ENCODE peak calls at places on chromosome X, in four cellular contexts. One of them, this sample, is unnamed.

GRCh38 chrX:31333181-31333831 is 261.5 kb upstream of the FTHL17 start:
- DNase-seq in pancreas: no peak
- DNase-seq in tibial nerve: no peak
- DNase-seq in iPS DF 6.9: no peak
- DNase-seq in this sample: no peak

GRCh38 chrX:63784346-63784901 is 590 bp downstream of the ARHGEF9 start:
- DNase-seq in pancreas: no peak
- DNase-seq in tibial nerve: no peak
- DNase-seq in iPS DF 6.9: no peak
- DNase-seq in this sample: no peak

GRCh38 chrX:112473654-112474053 is 206.1 kb downstream of the LHFPL1 start:
- DNase-seq in pancreas: no peak
- DNase-seq in tibial nerve: no peak
- DNase-seq in iPS DF 6.9: peak
- DNase-seq in this sample: no peak

GRCh38 chrX:48835524-48836329 is at the start of gene PCSK1N:
- DNase-seq in pancreas: peak
- DNase-seq in tibial nerve: no peak
- DNase-seq in iPS DF 6.9: no peak
- DNase-seq in this sample: no peak

GRCh38 chrX:153775631-153776595 is 4.9 kb upstream of the SRPK3 start:
- DNase-seq in pancreas: no peak
- DNase-seq in tibial nerve: no peak
- DNase-seq in iPS DF 6.9: no peak
- DNase-seq in this sample: peak

GRCh38 chrX:123487226-123487625 is 245.6 kb downstream of the THOC2 start:
- DNase-seq in pancreas: no peak
- DNase-seq in tibial nerve: no peak
- DNase-seq in iPS DF 6.9: no peak
- DNase-seq in this sample: no peak

GRCh38 chrX:151753313-151754041 is 18.9 kb downstream of the CNGA2 start:
- DNase-seq in pancreas: peak
- DNase-seq in tibial nerve: peak
- DNase-seq in iPS DF 6.9: no peak
- DNase-seq in this sample: peak

GRCh38 chrX:115437841-115438240 is 123.1 kb upstream of the PLS3 start:
- DNase-seq in pancreas: no peak
- DNase-seq in tibial nerve: no peak
- DNase-seq in iPS DF 6.9: no peak
- DNase-seq in this sample: no peak

GRCh38 chrX:20284992-20285391 is 18.3 kb upstream of the RPS6KA3 start:
- DNase-seq in pancreas: no peak
- DNase-seq in tibial nerve: no peak
- DNase-seq in iPS DF 6.9: no peak
- DNase-seq in this sample: no peak

GRCh38 chrX:76555816-76556215 is 128.3 kb downstream of the MAGEE1 start:
- DNase-seq in pancreas: no peak
- DNase-seq in tibial nerve: no peak
- DNase-seq in iPS DF 6.9: peak
- DNase-seq in this sample: no peak

GRCh38 chrX:29862126-29862664 is 353.2 kb upstream of the MAGEB2 start:
- DNase-seq in pancreas: no peak
- DNase-seq in tibial nerve: no peak
- DNase-seq in iPS DF 6.9: no peak
- DNase-seq in this sample: no peak

GRCh38 chrX:17597836-17598434 is 139.4 kb upstream of the SCML1 start:
- DNase-seq in pancreas: peak
- DNase-seq in tibial nerve: peak
- DNase-seq in iPS DF 6.9: no peak
- DNase-seq in this sample: peak

GRCh38 chrX:19725545-19726102 is 161.8 kb downstream of the SH3KBP1 start:
- DNase-seq in pancreas: no peak
- DNase-seq in tibial nerve: no peak
- DNase-seq in iPS DF 6.9: no peak
- DNase-seq in this sample: no peak

GRCh38 chrX:40152706-40153334 is 55.1 kb upstream of the BCOR start:
- DNase-seq in pancreas: peak
- DNase-seq in tibial nerve: no peak
- DNase-seq in iPS DF 6.9: no peak
- DNase-seq in this sample: peak

GRCh38 chrX:132953358-132953757 is 5.1 kb downstream of the HS6ST2 start:
- DNase-seq in pancreas: no peak
- DNase-seq in tibial nerve: no peak
- DNase-seq in iPS DF 6.9: no peak
- DNase-seq in this sample: no peak

GRCh38 chrX:121333942-121334341 is 286.5 kb downstream of the GLUD2 start:
- DNase-seq in pancreas: no peak
- DNase-seq in tibial nerve: no peak
- DNase-seq in iPS DF 6.9: peak
- DNase-seq in this sample: no peak

GRCh38 chrX:74389016-74389415 is 32.3 kb upstream of the SLC16A2 start:
- DNase-seq in pancreas: no peak
- DNase-seq in tibial nerve: no peak
- DNase-seq in iPS DF 6.9: no peak
- DNase-seq in this sample: no peak

GRCh38 chrX:24927372-24927771 is 88.4 kb downstream of the ARX start:
- DNase-seq in pancreas: no peak
- DNase-seq in tibial nerve: no peak
- DNase-seq in iPS DF 6.9: no peak
- DNase-seq in this sample: no peak

GRCh38 chrX:3548743-3549441 is 164.6 kb downstream of the PRKX start:
- DNase-seq in pancreas: peak
- DNase-seq in tibial nerve: peak
- DNase-seq in iPS DF 6.9: no peak
- DNase-seq in this sample: no peak

GRCh38 chrX:112785323-112785722 is 55.3 kb downstream of the AMOT start:
- DNase-seq in pancreas: no peak
- DNase-seq in tibial nerve: no peak
- DNase-seq in iPS DF 6.9: no peak
- DNase-seq in this sample: no peak

GRCh38 chrX:154325541-154325940 is 29.9 kb downstream of the TKTL1 start:
- DNase-seq in pancreas: no peak
- DNase-seq in tibial nerve: no peak
- DNase-seq in iPS DF 6.9: no peak
- DNase-seq in this sample: no peak

GRCh38 chrX:136227948-136228584 is 23.1 kb downstream of the MAP7D3 start:
- DNase-seq in pancreas: no peak
- DNase-seq in tibial nerve: no peak
- DNase-seq in iPS DF 6.9: no peak
- DNase-seq in this sample: no peak

GRCh38 chrX:41824551-41824950 is 98.8 kb downstream of the CASK start:
- DNase-seq in pancreas: no peak
- DNase-seq in tibial nerve: no peak
- DNase-seq in iPS DF 6.9: no peak
- DNase-seq in this sample: no peak

GRCh38 chrX:53281321-53281822 is at the start of gene IQSEC2:
- DNase-seq in pancreas: peak
- DNase-seq in tibial nerve: peak
- DNase-seq in iPS DF 6.9: no peak
- DNase-seq in this sample: peak

GRCh38 chrX:154827624-154828408 is 6.6 kb downstream of the SMIM9 start:
- DNase-seq in pancreas: no peak
- DNase-seq in tibial nerve: no peak
- DNase-seq in iPS DF 6.9: no peak
- DNase-seq in this sample: no peak

GRCh38 chrX:13235930-13236329 is 83.9 kb downstream of the ATXN3L start:
- DNase-seq in pancreas: no peak
- DNase-seq in tibial nerve: no peak
- DNase-seq in iPS DF 6.9: no peak
- DNase-seq in this sample: no peak

GRCh38 chrX:68415289-68415688 is 18.0 kb downstream of the OPHN1 start:
- DNase-seq in pancreas: no peak
- DNase-seq in tibial nerve: peak
- DNase-seq in iPS DF 6.9: no peak
- DNase-seq in this sample: no peak

GRCh38 chrX:17713288-17713687 is 24.0 kb upstream of the SCML1 start:
- DNase-seq in pancreas: no peak
- DNase-seq in tibial nerve: no peak
- DNase-seq in iPS DF 6.9: no peak
- DNase-seq in this sample: no peak

GRCh38 chrX:136268051-136269048 is 17.1 kb upstream of the MAP7D3 start:
- DNase-seq in pancreas: peak
- DNase-seq in tibial nerve: peak
- DNase-seq in iPS DF 6.9: no peak
- DNase-seq in this sample: no peak

GRCh38 chrX:9141496-9141895 is 107.6 kb upstream of the FAM9B start:
- DNase-seq in pancreas: no peak
- DNase-seq in tibial nerve: no peak
- DNase-seq in iPS DF 6.9: no peak
- DNase-seq in this sample: no peak

GRCh38 chrX:78111140-78111931 is 7.3 kb downstream of the PGK1 start:
- DNase-seq in pancreas: peak
- DNase-seq in tibial nerve: no peak
- DNase-seq in iPS DF 6.9: no peak
- DNase-seq in this sample: no peak

GRCh38 chrX:45755719-45756118 is 555.0 kb upstream of the DIPK2B start:
- DNase-seq in pancreas: no peak
- DNase-seq in tibial nerve: no peak
- DNase-seq in iPS DF 6.9: no peak
- DNase-seq in this sample: no peak
- H3K27ac ChIP-seq in pancreas: no peak
- H3K27ac ChIP-seq in tibial nerve: no peak
- H3K27ac ChIP-seq in iPS DF 6.9: no peak
- H3K27ac ChIP-seq in this sample: no peak

DNA sequence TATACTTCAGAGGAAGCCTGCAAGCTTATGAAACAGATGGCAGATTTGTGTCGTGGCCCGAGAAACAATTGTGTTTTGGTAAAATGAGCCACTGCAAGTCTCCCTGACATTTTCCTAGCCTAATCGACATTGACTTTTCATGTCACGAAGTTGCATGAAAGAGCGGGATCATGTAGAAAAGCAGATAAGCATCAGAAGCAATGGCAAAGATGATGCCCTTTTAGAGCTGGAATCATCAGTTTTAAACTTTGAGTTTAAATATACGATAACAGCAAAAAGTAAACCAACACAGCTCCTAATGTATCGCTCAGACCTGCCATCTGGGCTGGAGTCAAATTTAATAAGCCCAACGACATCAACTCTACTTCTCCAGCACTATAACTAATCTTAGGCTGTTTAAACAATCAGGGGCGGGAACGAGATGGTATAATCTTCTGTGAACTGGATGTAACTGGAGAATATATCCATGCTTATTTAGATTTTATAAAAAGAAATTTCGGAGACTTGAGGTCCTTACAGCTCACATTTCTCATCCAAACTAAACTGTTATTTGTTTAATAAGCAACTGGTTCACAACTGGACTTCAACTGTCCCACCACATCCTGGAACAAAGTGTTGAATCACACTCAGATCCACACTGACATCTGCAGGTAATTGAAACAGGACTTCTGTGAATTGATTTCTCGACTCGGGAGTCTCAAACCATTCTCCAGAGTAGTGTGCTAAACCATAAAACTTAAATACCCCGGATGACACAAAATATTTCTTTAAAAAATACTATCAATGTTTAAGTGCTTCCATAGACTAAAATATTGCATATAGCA is 95.1 kb upstream of the PLAC1 start:
- DNase-seq in pancreas: no peak
- DNase-seq in tibial nerve: no peak
- DNase-seq in iPS DF 6.9: no peak
- DNase-seq in this sample: no peak
- H3K4me3 ChIP-seq in pancreas: no peak
- H3K4me3 ChIP-seq in tibial nerve: no peak
- H3K4me3 ChIP-seq in iPS DF 6.9: no peak
- H3K4me3 ChIP-seq in this sample: no peak

DNA sequence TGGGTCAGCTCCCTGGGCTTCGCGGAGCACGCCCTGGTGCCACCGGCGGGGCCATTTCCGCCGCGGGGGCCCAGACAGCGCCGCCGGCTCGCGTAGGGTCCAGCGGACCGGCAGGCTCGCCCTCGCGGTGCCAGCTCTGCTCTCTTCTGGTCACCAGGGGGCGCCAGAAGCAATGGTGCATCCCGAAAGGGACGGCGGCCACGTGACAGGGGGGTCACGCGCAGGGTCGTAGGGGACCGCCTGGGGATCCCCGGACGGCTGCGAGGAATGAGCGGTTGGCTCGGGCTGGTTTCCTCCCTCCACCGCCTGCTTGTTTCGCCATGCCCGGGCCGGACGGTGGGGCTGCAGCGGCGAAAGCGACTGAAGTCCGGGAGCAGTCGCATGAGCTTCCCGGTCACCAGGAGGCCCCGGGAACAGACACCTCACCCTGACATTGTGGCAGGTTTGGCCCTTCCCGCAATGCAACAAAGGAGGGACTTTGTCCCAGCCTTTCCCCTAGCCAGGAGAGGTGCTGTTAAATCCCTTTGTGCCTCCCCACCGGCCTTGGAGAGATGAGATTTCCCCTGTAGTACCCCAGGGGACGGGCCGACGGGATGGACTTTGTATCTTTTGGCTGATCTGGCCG is 15.8 kb downstream of the ZCCHC12 start:
- DNase-seq in pancreas: peak
- DNase-seq in tibial nerve: peak
- DNase-seq in iPS DF 6.9: no peak
- DNase-seq in this sample: peak
- H3K27ac ChIP-seq in pancreas: no peak
- H3K27ac ChIP-seq in tibial nerve: no peak
- H3K27ac ChIP-seq in iPS DF 6.9: no peak
- H3K27ac ChIP-seq in this sample: no peak

GRCh38 chrX:47514553-47515235 is 31.7 kb upstream of the ZNF41 start:
- DNase-seq in pancreas: no peak
- DNase-seq in tibial nerve: no peak
- DNase-seq in iPS DF 6.9: no peak
- DNase-seq in this sample: no peak

GRCh38 chrX:47518105-47518504 is 35.1 kb upstream of the ZNF41 start:
- DNase-seq in pancreas: no peak
- DNase-seq in tibial nerve: no peak
- DNase-seq in iPS DF 6.9: no peak
- DNase-seq in this sample: no peak

GRCh38 chrX:47515941-47516649 is 33.1 kb upstream of the ZNF41 start:
- DNase-seq in pancreas: no peak
- DNase-seq in tibial nerve: no peak
- DNase-seq in iPS DF 6.9: no peak
- DNase-seq in this sample: no peak

DNA sequence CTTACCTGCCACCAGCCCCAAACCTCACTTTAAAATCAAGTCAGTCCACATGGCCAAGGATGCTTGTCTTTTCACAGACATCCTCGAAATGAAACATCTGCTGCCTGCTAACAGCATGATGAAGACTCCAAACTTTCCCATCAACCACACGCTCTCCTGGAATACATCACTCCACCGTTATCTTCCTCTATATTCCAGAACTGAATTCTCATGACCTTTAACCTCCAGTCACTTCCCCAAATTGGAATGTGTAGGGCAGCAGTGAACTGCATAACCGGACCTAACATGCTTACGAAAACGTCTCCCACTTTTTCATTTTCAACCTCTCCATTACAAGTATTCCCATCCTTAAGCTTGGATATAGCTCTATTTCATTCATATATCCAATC is 30.7 kb upstream of the ZNF41 start:
- DNase-seq in pancreas: no peak
- DNase-seq in tibial nerve: no peak
- DNase-seq in iPS DF 6.9: no peak
- DNase-seq in this sample: no peak
- H3K4me3 ChIP-seq in pancreas: peak
- H3K4me3 ChIP-seq in tibial nerve: peak
- H3K4me3 ChIP-seq in iPS DF 6.9: peak
- H3K4me3 ChIP-seq in this sample: no peak

This sample was measured in sigmoid colon.